ENCODE peak calls at places on chromosomes 3 and 15, in seven cellular contexts. U, K, R, T, S, H and X are unnamed samples.
A peak's percentile ranks its signal among the peaks of the same experiment; 100 is the strongest.

GRCh38 chr3:172170841-172171240 is 131.5 kb downstream of the FNDC3B start:
- DNase-seq in U (no peak), K (no peak), R (no peak), T (no peak), S (no peak), H (no peak), X (no peak)

GRCh38 chr15:86044981-86045380 is 34.7 kb upstream of the AGBL1 start:
- DNase-seq in U (no peak), K (no peak), R (no peak), T (no peak), S (peak; percentile 55), H (no peak), X (no peak)

GRCh38 chr15:42071717-42072116 is 22.6 kb downstream of the PLA2G4D start:
- DNase-seq in U (no peak), K (no peak), R (no peak), T (no peak), S (no peak), H (no peak), X (no peak)

GRCh38 chr3:62873672-62874397 is 1.4 kb downstream of the CADPS start:
- DNase-seq in U (peak; percentile 32), K (peak; percentile 61), R (peak; percentile 88), T (no peak), S (peak; percentile 95), H (peak; percentile 67), X (no peak)

GRCh38 chr3:127886276-127886862 is 28.7 kb upstream of the KBTBD12 start:
- DNase-seq in U (no peak), K (no peak), R (peak; percentile 23), T (peak; percentile 33), S (no peak), H (peak; percentile 36), X (no peak)

GRCh38 chr3:132225664-132226063 is 91.5 kb upstream of the ACP3 start:
- DNase-seq in U (no peak), K (no peak), R (no peak), T (peak; percentile 98), S (no peak), H (no peak), X (no peak)

GRCh38 chr3:127844326-127844942 is 22.1 kb upstream of the MGLL start:
- DNase-seq in U (no peak), K (no peak), R (no peak), T (no peak), S (no peak), H (no peak), X (no peak)

GRCh38 chr15:58346361-58346760 is 85.4 kb upstream of the LIPC start:
- DNase-seq in U (no peak), K (no peak), R (no peak), T (peak; percentile 45), S (peak; percentile 68), H (no peak), X (peak; percentile 44)

GRCh38 chr15:69474846-69475455 is 22.3 kb downstream of the RPLP1 start:
- DNase-seq in U (no peak), K (no peak), R (no peak), T (no peak), S (peak; percentile 66), H (no peak), X (no peak)

GRCh38 chr3:154089416-154090115 is 31.6 kb upstream of the ARHGEF26 start:
- DNase-seq in U (no peak), K (no peak), R (no peak), T (peak; percentile 83), S (no peak), H (no peak), X (no peak)

GRCh38 chr3:32313723-32314473 is 75.4 kb downstream of the CMTM8 start:
- DNase-seq in U (no peak), K (no peak), R (no peak), T (peak; percentile 82), S (no peak), H (no peak), X (no peak)

GRCh38 chr15:77650285-77650684 is 17.6 kb upstream of the LINGO1 start:
- DNase-seq in U (no peak), K (no peak), R (peak; percentile 15), T (no peak), S (peak; percentile 92), H (no peak), X (no peak)

GRCh38 chr3:20622304-20622703 is 436.3 kb upstream of the SGO1 start:
- DNase-seq in U (no peak), K (no peak), R (no peak), T (peak; percentile 18), S (no peak), H (no peak), X (no peak)

GRCh38 chr3:102193255-102193654 is 241.6 kb upstream of the ZPLD1 start:
- DNase-seq in U (no peak), K (no peak), R (no peak), T (peak; percentile 54), S (no peak), H (no peak), X (no peak)

GRCh38 chr3:104951426-104951825 is 415.3 kb upstream of the ALCAM start:
- DNase-seq in U (no peak), K (no peak), R (no peak), T (peak; percentile 35), S (no peak), H (no peak), X (no peak)

GRCh38 chr3:162141232-162141631 is 644.6 kb downstream of the OTOL1 start:
- DNase-seq in U (no peak), K (no peak), R (no peak), T (peak; percentile 8), S (no peak), H (no peak), X (no peak)

GRCh38 chr15:80489030-80489594 is 84.9 kb downstream of the ARNT2 start:
- DNase-seq in U (no peak), K (no peak), R (no peak), T (peak; percentile 37), S (no peak), H (no peak), X (no peak)

GRCh38 chr3:114508208-114508607 is 214.4 kb downstream of the TIGIT start:
- DNase-seq in U (no peak), K (no peak), R (no peak), T (no peak), S (no peak), H (no peak), X (no peak)

GRCh38 chr3:111506435-111506834 is 35.6 kb upstream of the CD96 start:
- DNase-seq in U (no peak), K (no peak), R (no peak), T (no peak), S (no peak), H (no peak), X (no peak)

GRCh38 chr15:66050264-66050663 is 181.0 kb downstream of the RAB11A start:
- DNase-seq in U (no peak), K (no peak), R (no peak), T (no peak), S (no peak), H (no peak), X (no peak)

GRCh38 chr3:14127106-14127505 is 2.3 kb downstream of the TMEM43 start:
- DNase-seq in U (no peak), K (no peak), R (no peak), T (no peak), S (peak; percentile 18), H (no peak), X (no peak)

GRCh38 chr3:49707113-49707480 is 12.4 kb downstream of the AMIGO3 start:
- DNase-seq in U (no peak), K (no peak), R (no peak), T (peak; percentile 26), S (no peak), H (no peak), X (no peak)

GRCh38 chr3:58898513-58898912 is 151.3 kb downstream of the CFAP20DC start:
- DNase-seq in U (no peak), K (no peak), R (no peak), T (no peak), S (no peak), H (no peak), X (no peak)

GRCh38 chr15:33137101-33137500 is 57.4 kb downstream of the FMN1 start:
- DNase-seq in U (no peak), K (no peak), R (no peak), T (no peak), S (no peak), H (no peak), X (peak; percentile 43)

GRCh38 chr15:31975446-31976229 is 54.7 kb upstream of the CHRNA7 start:
- DNase-seq in U (no peak), K (no peak), R (no peak), T (peak; percentile 9), S (peak; percentile 66), H (peak; percentile 23), X (no peak)

GRCh38 chr15:94446441-94446840 is 215.1 kb downstream of the MCTP2 start:
- DNase-seq in U (no peak), K (no peak), R (no peak), T (no peak), S (no peak), H (no peak), X (no peak)

GRCh38 chr15:79629687-79630086 is 197.6 kb downstream of the MINAR1 start:
- DNase-seq in U (no peak), K (no peak), R (no peak), T (no peak), S (no peak), H (no peak), X (no peak)

GRCh38 chr15:57752426-57752825 is 45.9 kb downstream of the POLR2M start:
- DNase-seq in U (no peak), K (no peak), R (no peak), T (no peak), S (peak; percentile 76), H (no peak), X (no peak)

GRCh38 chr3:46239301-46239938 is 2.8 kb upstream of the CCR3 start:
- DNase-seq in U (no peak), K (no peak), R (no peak), T (peak; percentile 80), S (peak; percentile 60), H (no peak), X (no peak)

GRCh38 chr3:57998366-57999283 is 9.6 kb upstream of the FLNB start:
- DNase-seq in U (no peak), K (no peak), R (peak; percentile 31), T (peak; percentile 61), S (no peak), H (no peak), X (no peak)

GRCh38 chr3:4805662-4806061 is 173.6 kb upstream of the BHLHE40 start:
- DNase-seq in U (no peak), K (no peak), R (no peak), T (no peak), S (no peak), H (no peak), X (no peak)

GRCh38 chr3:37338500-37338899 is 164.1 kb upstream of the LRRFIP2 start:
- DNase-seq in U (no peak), K (no peak), R (no peak), T (peak; percentile 32), S (no peak), H (no peak), X (no peak)

GRCh38 chr15:80384442-80384841 is 19.7 kb upstream of the ARNT2 start:
- DNase-seq in U (no peak), K (no peak), R (no peak), T (no peak), S (no peak), H (no peak), X (no peak)

GRCh38 chr3:28053759-28054158 is 187.7 kb upstream of the CMC1 start:
- DNase-seq in U (no peak), K (no peak), R (no peak), T (peak; percentile 90), S (no peak), H (no peak), X (no peak)

GRCh38 chr3:186277268-186277909 is 84.6 kb downstream of the DGKG start:
- DNase-seq in U (no peak), K (no peak), R (no peak), T (peak; percentile 66), S (peak; percentile 66), H (peak; percentile 45), X (no peak)

GRCh38 chr15:94205366-94205765 is 26.0 kb upstream of the MCTP2 start:
- DNase-seq in U (no peak), K (no peak), R (no peak), T (no peak), S (no peak), H (no peak), X (no peak)

GRCh38 chr15:42133892-42134502 is 22.4 kb downstream of the PLA2G4F start:
- DNase-seq in U (no peak), K (no peak), R (peak; percentile 62), T (no peak), S (peak; percentile 96), H (no peak), X (peak; percentile 65)

GRCh38 chr3:132974086-132974485 is 64.1 kb upstream of the TMEM108 start:
- DNase-seq in U (no peak), K (no peak), R (no peak), T (no peak), S (no peak), H (no peak), X (no peak)